ENCODE peak calls at places on chromosomes 2 and 18, in seven cellular contexts. L is mammary epithelial cell, J is upper lobe of right lung, H is K562, O is AG09309, S is AG04450, X is kidney. D is an unnamed sample.
A peak's percentile ranks its signal among the peaks of the same experiment; 100 is the strongest.

GRCh38 chr18:63999871-64000270 is 30.0 kb downstream of the SERPINB8 start:
- DNase-seq in X (no peak), O (no peak), L (no peak), J (no peak), S (no peak), H (no peak), D (no peak)

GRCh38 chr2:31296641-31297287 is 62.8 kb downstream of the EHD3 start:
- DNase-seq in J (no peak), O (peak; percentile 11), H (no peak), L (no peak), S (no peak), X (no peak), D (no peak)

GRCh38 chr2:178700922-178701342 is 106.3 kb downstream of the TTN start:
- DNase-seq in L (peak; percentile 8), O (no peak), J (no peak), S (no peak), X (no peak), H (peak; percentile 49), D (peak; percentile 2)

GRCh38 chr2:51085679-51086078 is 53.7 kb upstream of the NRXN1 start:
- DNase-seq in J (no peak), L (no peak), X (no peak), H (no peak), S (no peak), O (no peak), D (no peak)

GRCh38 chr2:69619725-69620124 is 23.8 kb downstream of the AAK1 start:
- DNase-seq in O (no peak), X (no peak), L (no peak), J (no peak), H (no peak), S (no peak), D (no peak)

GRCh38 chr2:191935247-191935646 is 88.4 kb upstream of the CAVIN2 start:
- DNase-seq in X (no peak), O (no peak), S (no peak), H (no peak), L (no peak), J (no peak), D (peak; percentile 16)

GRCh38 chr2:205834776-205835175 is 152.5 kb downstream of the NRP2 start:
- DNase-seq in H (peak; percentile 6), L (no peak), O (no peak), X (no peak), J (no peak), S (no peak), D (no peak)

GRCh38 chr2:39902103-39902502 is 123.0 kb upstream of the THUMPD2 start:
- DNase-seq in X (no peak), S (peak; percentile 15), J (no peak), L (peak; percentile 67), H (no peak), O (peak; percentile 27), D (peak; percentile 10)

GRCh38 chr2:155442088-155442487 is 743.6 kb downstream of the KCNJ3 start:
- DNase-seq in J (no peak), H (no peak), L (no peak), S (no peak), O (no peak), X (no peak), D (no peak)

GRCh38 chr2:144759746-144760145 is 239.8 kb upstream of the ZEB2 start:
- DNase-seq in X (no peak), O (peak; percentile 25), J (no peak), S (no peak), L (no peak), H (no peak), D (no peak)

GRCh38 chr2:130871843-130872242 is 35.1 kb downstream of the ARHGEF4 start:
- DNase-seq in H (no peak), J (no peak), S (no peak), X (no peak), O (no peak), L (no peak), D (no peak)

GRCh38 chr2:39050109-39050508 is 70.7 kb downstream of the SOS1 start:
- DNase-seq in L (peak; percentile 81), O (no peak), X (no peak), H (no peak), J (no peak), S (no peak), D (no peak)

DNA sequence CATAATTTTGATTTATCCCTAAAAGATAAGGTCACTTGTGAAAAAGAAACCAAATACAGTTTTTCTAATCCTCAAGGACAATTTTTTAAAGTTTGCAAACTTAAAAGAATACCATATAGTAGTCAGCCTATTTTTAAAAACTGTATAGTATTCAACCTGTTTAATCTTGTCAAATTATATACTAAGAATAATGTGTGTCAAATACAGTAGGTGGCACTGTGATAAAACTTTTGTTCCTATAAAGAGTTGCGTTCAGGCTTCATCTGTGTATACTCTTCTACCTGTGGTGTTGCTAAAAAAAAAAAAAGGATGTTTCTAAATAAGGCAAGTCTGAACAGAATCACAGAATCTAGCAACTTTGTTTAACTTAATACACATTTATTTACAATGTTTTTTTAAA is 68.6 kb downstream of the CCDC138 start:
- DNase-seq in X (no peak), S (no peak), H (no peak), O (no peak), J (no peak), L (peak; percentile 37), D (no peak)
- TF ChIP-seq CTCF in X (peak; percentile 11), S (peak; percentile 14), H (no peak), O (peak; percentile 12), J (peak; percentile 26), L (peak; percentile 36), D (no peak)

GRCh38 chr2:104853926-104854506 is at the start of gene POU3F3:
- DNase-seq in S (no peak), H (no peak), L (no peak), J (peak; percentile 69), X (peak; percentile 98), O (no peak), D (no peak)
- H3K4me3 ChIP-seq in S (no peak within 1 kb of the TSS), H (no peak within 1 kb of the TSS), L (no peak within 1 kb of the TSS), J (peak within 1 kb of the TSS; percentile 32), X (peak within 1 kb of the TSS; percentile 78), O (no peak within 1 kb of the TSS), D (no peak within 1 kb of the TSS)

GRCh38 chr2:128037624-128038023 is 9.8 kb upstream of the SAP130 start:
- DNase-seq in S (no peak), X (no peak), O (no peak), L (no peak), J (no peak), H (no peak), D (no peak)
- TF ChIP-seq CTCF in S (no peak), X (no peak), O (no peak), L (no peak), J (no peak), H (peak; percentile 20), D (no peak)

DNA sequence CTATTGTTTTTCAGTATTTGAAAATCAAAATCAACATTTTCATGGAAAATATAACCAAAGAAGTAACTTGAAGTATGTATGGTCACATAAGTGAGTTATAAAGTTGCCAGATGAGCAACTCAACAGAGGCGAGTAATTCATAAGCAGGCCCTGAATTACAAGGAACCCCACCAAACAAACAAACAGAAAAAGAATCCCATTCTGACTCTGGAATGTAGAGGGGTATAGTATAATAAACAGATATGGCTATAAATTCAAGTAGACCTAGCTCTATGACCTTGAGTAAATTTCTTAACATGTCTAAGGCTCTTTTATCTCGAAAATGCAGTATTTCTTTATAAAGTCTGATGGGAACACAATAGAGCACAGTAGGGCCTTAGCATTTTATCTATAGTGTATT is 4.7 kb upstream of the CDH2 start:
- DNase-seq in H (no peak), X (no peak), L (no peak), S (no peak), J (no peak), O (no peak), D (no peak)
- H3K4me3 ChIP-seq in H (no peak overlapping the region), X (no peak overlapping the region), L (no peak overlapping the region), S (no peak overlapping the region), J (no peak overlapping the region), O (no peak overlapping the region), D (no peak overlapping the region)

D was measured in HFF-Myc.